ENCODE peak calls at places on chromosome 14, in eight cellular contexts. E, S, J, Y, W, O, C and G are unnamed samples.

GRCh38 chr14:105135700-105136395 is 32.7 kb downstream of the JAG2 start:
- DNase-seq in O (no peak), Y (no peak), S (no peak), J (no peak), C (no peak), W (no peak), E (no peak), G (no peak)

GRCh38 chr14:97776890-97777564 is 979.8 kb downstream of the VRK1 start:
- DNase-seq in W (no peak), S (no peak), O (no peak), E (no peak), J (no peak), Y (no peak), C (no peak), G (no peak)

GRCh38 chr14:51593397-51593796 is 58.3 kb upstream of the FRMD6 start:
- DNase-seq in C (no peak), W (no peak), J (no peak), Y (no peak), O (no peak), S (no peak), E (no peak), G (peak)

GRCh38 chr14:40983604-40984003 is 623.1 kb upstream of the LRFN5 start:
- DNase-seq in E (no peak), W (no peak), C (no peak), O (no peak), Y (no peak), J (no peak), S (peak), G (peak)

GRCh38 chr14:69818760-69819191 is 21.7 kb upstream of the SLC10A1 start:
- DNase-seq in E (peak), O (peak), C (no peak), W (peak), S (peak), Y (peak), J (peak), G (peak)

GRCh38 chr14:100131181-100131580 is 28.3 kb downstream of the DEGS2 start:
- DNase-seq in S (no peak), E (no peak), Y (no peak), C (no peak), W (no peak), J (no peak), O (no peak), G (no peak)

GRCh38 chr14:85439696-85440328 is 90.1 kb upstream of the FLRT2 start:
- DNase-seq in O (no peak), S (peak), W (peak), E (peak), C (no peak), Y (no peak), J (no peak), G (peak)

GRCh38 chr14:94707494-94707893 is 62.4 kb downstream of the GSC start:
- DNase-seq in C (no peak), E (no peak), Y (no peak), J (no peak), S (no peak), O (no peak), W (no peak), G (peak)

GRCh38 chr14:28867571-28867970 is 101.0 kb downstream of the FOXG1 start:
- DNase-seq in W (no peak), S (peak), C (no peak), E (no peak), O (no peak), J (no peak), Y (no peak), G (no peak)

GRCh38 chr14:76962303-76962660 is 66.2 kb downstream of the IRF2BPL start:
- DNase-seq in J (no peak), O (no peak), Y (no peak), C (no peak), W (no peak), E (no peak), S (no peak), G (no peak)

GRCh38 chr14:78933948-78934524 is 763.9 kb downstream of the NRXN3 start:
- DNase-seq in O (no peak), J (no peak), S (peak), Y (no peak), W (peak), E (peak), C (no peak), G (no peak)

GRCh38 chr14:37515761-37516160 is 79.3 kb downstream of the FOXA1 start:
- DNase-seq in Y (no peak), W (no peak), S (no peak), O (no peak), J (no peak), E (no peak), C (no peak), G (no peak)

GRCh38 chr14:101737414-101738367 is 23.8 kb upstream of the PPP2R5C start:
- DNase-seq in W (no peak), J (no peak), C (no peak), E (no peak), S (no peak), Y (no peak), O (peak), G (no peak)

GRCh38 chr14:95200404-95200803 is 43.1 kb upstream of the DICER1 start:
- DNase-seq in W (no peak), S (no peak), O (no peak), C (no peak), J (no peak), E (no peak), Y (no peak), G (peak)

GRCh38 chr14:73461478-73462077 is 3.2 kb upstream of the NUMB start:
- DNase-seq in O (no peak), W (no peak), S (no peak), E (no peak), Y (no peak), J (no peak), C (no peak), G (no peak)

GRCh38 chr14:50344116-50344775 is 32.1 kb downstream of the DMAC2L start:
- DNase-seq in C (no peak), J (no peak), E (peak), S (peak), W (no peak), O (peak), Y (no peak), G (peak)

GRCh38 chr14:70698288-70698687 is 56.6 kb downstream of the TTC9 start:
- DNase-seq in S (peak), Y (no peak), C (no peak), W (peak), O (no peak), E (peak), J (peak), G (peak)

GRCh38 chr14:37045340-37046061 is 126.9 kb downstream of the SLC25A21 start:
- DNase-seq in O (no peak), W (no peak), S (no peak), J (no peak), Y (no peak), E (no peak), C (no peak), G (peak)

GRCh38 chr14:36773558-36773957 is 111.9 kb downstream of the PAX9 start:
- DNase-seq in O (no peak), S (peak), J (no peak), Y (no peak), E (peak), C (no peak), W (peak), G (peak)

GRCh38 chr14:52146504-52146903 is 77.6 kb upstream of the NID2 start:
- DNase-seq in Y (no peak), E (no peak), S (no peak), J (no peak), C (no peak), O (no peak), W (no peak), G (no peak)